ENCODE peak calls at places on chromosomes 13 and 19, in five cellular contexts. K is COR-L47, J is AG10803, X is non-pigmented ciliary epithelial cell, T is skeletal muscle cell. Z is an unnamed sample.

GRCh38 chr19:1102407-1103106 is 1.2 kb upstream of the GPX4 start:
- DNase-seq in K (no peak), X (peak; percentile 98), T (peak; percentile 99), J (peak; percentile 100), Z (peak; percentile 98)

GRCh38 chr13:77751513-77752456 is 54.3 kb downstream of the SLAIN1 start:
- DNase-seq in X (peak; percentile 15), J (peak; percentile 43), T (peak; percentile 5), K (peak; percentile 52), Z (peak; percentile 24)

GRCh38 chr13:39462906-39463305 is 140.1 kb downstream of the LHFPL6 start:
- DNase-seq in X (no peak), T (no peak), J (no peak), K (no peak), Z (no peak)

GRCh38 chr19:37329686-37330085 is 41.2 kb upstream of the ZNF527 start:
- DNase-seq in X (no peak), K (peak; percentile 14), J (no peak), T (no peak), Z (no peak)

GRCh38 chr19:33227242-33227650 is 1.6 kb upstream of the SLC7A10 start:
- DNase-seq in T (no peak), K (no peak), X (no peak), J (peak; percentile 32), Z (no peak)

GRCh38 chr13:78121459-78122348 is 203.1 kb upstream of the EDNRB start:
- DNase-seq in J (peak; percentile 69), T (peak; percentile 34), K (peak; percentile 42), X (no peak), Z (peak; percentile 44)

GRCh38 chr13:21124853-21125252 is 51.5 kb downstream of the SKA3 start:
- DNase-seq in T (peak; percentile 52), X (no peak), J (peak; percentile 39), K (peak; percentile 93), Z (no peak)

GRCh38 chr19:18809149-18809978 is 18.3 kb upstream of the COMP start:
- DNase-seq in J (peak; percentile 96), K (no peak), X (peak; percentile 30), T (peak; percentile 77), Z (peak; percentile 76)

GRCh38 chr19:3456925-3457530 is 23.3 kb downstream of the SMIM24 start:
- DNase-seq in J (no peak), X (no peak), K (no peak), T (no peak), Z (no peak)

GRCh38 chr13:67574320-67575233 is 344.4 kb upstream of the PCDH9 start:
- DNase-seq in T (peak; percentile 85), J (peak; percentile 0), X (peak; percentile 31), K (no peak), Z (no peak)

GRCh38 chr19:17327654-17328516 is 6.8 kb downstream of the ANO8 start:
- DNase-seq in K (no peak), X (no peak), J (no peak), T (no peak), Z (no peak)

GRCh38 chr13:100818706-100819105 is 144.1 kb upstream of the TMTC4 start:
- DNase-seq in J (no peak), K (no peak), T (no peak), X (no peak), Z (no peak)

GRCh38 chr13:27182054-27182453 is 10.4 kb upstream of the USP12 start:
- DNase-seq in K (no peak), T (no peak), X (no peak), J (no peak), Z (no peak)

GRCh38 chr13:95438297-95438696 is 114.2 kb upstream of the CLDN10 start:
- DNase-seq in X (no peak), T (no peak), K (no peak), J (no peak), Z (no peak)